ENCODE peak calls at places on chromosomes 13 and 19, in seven cellular contexts. W, L, S, E, R, T and N are unnamed samples.

GRCh38 chr13:113777311-113778260 is 18.6 kb downstream of the TMEM255B start:
- DNase-seq in S (no peak), L (no peak), T (peak), R (no peak), E (no peak), W (peak), N (no peak)

GRCh38 chr13:109146912-109147624 is 517.7 kb downstream of the MYO16 start:
- DNase-seq in W (no peak), E (no peak), T (no peak), S (no peak), R (no peak), L (peak), N (no peak)

GRCh38 chr13:27266937-27267336 is 3.7 kb upstream of the RASL11A start:
- DNase-seq in S (no peak), T (no peak), R (no peak), L (no peak), W (no peak), E (no peak), N (no peak)

GRCh38 chr19:50725218-50725931 is 2.2 kb downstream of the CLEC11A start:
- DNase-seq in S (no peak), T (no peak), W (no peak), L (no peak), R (no peak), E (no peak), N (no peak)

GRCh38 chr19:30807263-30807662 is 435.1 kb downstream of the ZNF536 start:
- DNase-seq in E (no peak), L (no peak), S (no peak), T (no peak), W (no peak), R (no peak), N (no peak)

GRCh38 chr13:44523176-44524017 is 52.7 kb downstream of the TSC22D1 start:
- DNase-seq in E (no peak), S (no peak), R (no peak), L (no peak), T (no peak), W (no peak), N (no peak)

GRCh38 chr19:39599116-39599515 is 3.2 kb upstream of the LGALS13 start:
- DNase-seq in W (peak), S (no peak), L (no peak), R (no peak), E (no peak), T (no peak), N (no peak)

GRCh38 chr19:14107581-14108461 is 9.7 kb downstream of the PRKACA start:
- DNase-seq in T (no peak), W (no peak), L (no peak), S (no peak), R (no peak), E (no peak), N (no peak)

GRCh38 chr13:46288570-46289259 is 77.0 kb downstream of the LRRC63 start:
- DNase-seq in S (no peak), T (no peak), R (peak), L (no peak), E (no peak), W (no peak), N (no peak)

GRCh38 chr13:98775844-98776598 is 23.5 kb upstream of the SLC15A1 start:
- DNase-seq in L (peak), R (no peak), W (no peak), S (no peak), E (no peak), T (no peak), N (no peak)

GRCh38 chr13:40271931-40272775 is 394.3 kb downstream of the FOXO1 start:
- DNase-seq in T (no peak), R (no peak), S (no peak), E (peak), L (no peak), W (no peak), N (peak)

GRCh38 chr13:20993661-20994440 is 67.5 kb downstream of the LATS2 start:
- DNase-seq in W (no peak), R (no peak), T (no peak), E (no peak), L (no peak), S (no peak), N (no peak)

GRCh38 chr13:43411741-43412140 is 375.0 kb downstream of the ENOX1 start:
- DNase-seq in R (no peak), S (no peak), W (no peak), E (peak), T (no peak), L (no peak), N (no peak)

GRCh38 chr13:29548722-29549446 is 46.6 kb downstream of the SLC7A1 start:
- DNase-seq in S (no peak), E (no peak), R (no peak), L (no peak), W (no peak), T (no peak), N (no peak)